ENCODE peak calls at places on chromosomes 13 and 19, in six cellular contexts. O is psoas muscle; P is omental fat pad; B is fibroblast of pulmonary artery; M is Calu3; C is CD4-positive, alpha-beta T cell. X is an unnamed sample.

GRCh38 chr19:47228937-47229673 is 1.9 kb downstream of the BBC3 start:
- DNase-seq in P (no peak), B (peak), C (peak), O (no peak), M (no peak), X (no peak)

GRCh38 chr13:30802953-30803478 is 67.7 kb downstream of the ALOX5AP start:
- DNase-seq in M (peak), C (peak), P (peak), O (peak), B (peak), X (peak)

GRCh38 chr13:44411841-44412240 is 38.2 kb downstream of the SERP2 start:
- DNase-seq in C (no peak), O (no peak), M (no peak), P (no peak), B (no peak), X (no peak)

GRCh38 chr13:93714171-93714570 is 487.6 kb downstream of the GPC6 start:
- DNase-seq in B (no peak), M (no peak), C (no peak), P (no peak), O (no peak), X (no peak)

GRCh38 chr19:12800873-12801465 is 631 bp downstream of the PRDX2 start:
- DNase-seq in B (no peak), C (peak), M (peak), O (peak), P (no peak), X (no peak)

GRCh38 chr13:50375792-50376191 is 360.5 kb downstream of the KCNRG start:
- DNase-seq in C (no peak), O (no peak), M (no peak), B (peak), P (no peak), X (no peak)

GRCh38 chr19:50358483-50359431 is 6.7 kb downstream of the NAPSA start:
- DNase-seq in M (no peak), C (peak), B (peak), P (no peak), O (peak), X (peak)

GRCh38 chr19:55451522-55452380 is 8.7 kb upstream of the SHISA7 start:
- DNase-seq in P (no peak), O (no peak), M (no peak), B (no peak), C (no peak), X (no peak)

GRCh38 chr13:101450749-101451130 is 1.7 kb upstream of the ITGBL1 start:
- DNase-seq in M (no peak), O (no peak), P (no peak), B (no peak), C (no peak), X (no peak)

GRCh38 chr19:55494172-55494761 is 6.0 kb downstream of the SSC5D start:
- DNase-seq in M (no peak), B (peak), O (peak), P (peak), C (no peak), X (no peak)

DNA sequence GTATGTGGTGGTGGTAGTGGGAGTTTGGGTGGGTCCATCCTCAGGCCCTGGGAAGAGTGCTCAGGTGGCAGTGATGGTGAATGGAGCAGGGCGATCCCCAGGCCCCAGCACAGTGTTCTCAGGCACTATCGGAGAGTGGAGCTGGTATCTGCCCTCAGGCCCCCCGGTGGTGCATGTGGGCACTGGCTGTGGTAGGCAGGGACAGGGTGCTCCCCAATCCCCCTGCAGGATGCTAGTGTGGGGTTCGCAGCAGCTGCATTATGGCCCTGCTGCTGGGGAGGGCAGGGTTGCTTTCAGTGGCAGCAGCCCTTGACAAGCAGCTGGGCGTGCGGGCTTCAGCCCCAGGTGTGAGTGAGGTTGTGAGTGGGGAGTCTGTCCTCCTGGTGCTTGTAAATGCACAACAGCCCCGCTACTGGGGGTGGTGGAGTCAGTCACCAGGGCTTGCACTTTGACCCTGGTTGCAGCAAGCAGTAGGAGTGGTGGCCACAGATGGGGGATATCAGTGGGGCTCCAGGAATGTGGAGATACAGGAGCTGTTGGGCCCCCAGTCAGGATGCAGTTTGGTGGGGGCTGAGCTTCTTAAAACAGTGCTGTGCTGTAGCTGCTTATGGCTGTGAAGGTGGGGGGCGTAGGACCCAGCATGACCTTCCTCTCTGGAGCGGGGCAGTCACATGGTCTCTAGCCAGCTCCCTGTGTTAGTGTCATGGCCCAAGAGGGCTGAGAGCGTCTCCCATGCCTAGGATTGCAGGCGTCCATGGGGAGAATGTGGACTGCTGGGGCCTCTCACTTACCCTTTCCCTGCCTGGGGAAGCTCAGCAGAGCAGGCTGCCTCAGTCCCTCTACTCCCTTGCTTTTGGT is 38.7 kb upstream of the ARHGEF7 start:
- DNase-seq in B (no peak), M (peak), O (no peak), P (no peak), C (no peak), X (no peak)
- TF ChIP-seq CTCF in B (no peak), M (no peak), O (no peak), P (no peak), C (no peak), X (no peak)

GRCh38 chr19:4647676-4648644 is 8.6 kb downstream of the TNFAIP8L1 start:
- DNase-seq in M (no peak), O (peak), B (peak), P (no peak), C (no peak), X (peak)
- TF ChIP-seq CTCF in M (no peak), O (no peak), B (peak), P (no peak), C (no peak), X (peak)

DNA sequence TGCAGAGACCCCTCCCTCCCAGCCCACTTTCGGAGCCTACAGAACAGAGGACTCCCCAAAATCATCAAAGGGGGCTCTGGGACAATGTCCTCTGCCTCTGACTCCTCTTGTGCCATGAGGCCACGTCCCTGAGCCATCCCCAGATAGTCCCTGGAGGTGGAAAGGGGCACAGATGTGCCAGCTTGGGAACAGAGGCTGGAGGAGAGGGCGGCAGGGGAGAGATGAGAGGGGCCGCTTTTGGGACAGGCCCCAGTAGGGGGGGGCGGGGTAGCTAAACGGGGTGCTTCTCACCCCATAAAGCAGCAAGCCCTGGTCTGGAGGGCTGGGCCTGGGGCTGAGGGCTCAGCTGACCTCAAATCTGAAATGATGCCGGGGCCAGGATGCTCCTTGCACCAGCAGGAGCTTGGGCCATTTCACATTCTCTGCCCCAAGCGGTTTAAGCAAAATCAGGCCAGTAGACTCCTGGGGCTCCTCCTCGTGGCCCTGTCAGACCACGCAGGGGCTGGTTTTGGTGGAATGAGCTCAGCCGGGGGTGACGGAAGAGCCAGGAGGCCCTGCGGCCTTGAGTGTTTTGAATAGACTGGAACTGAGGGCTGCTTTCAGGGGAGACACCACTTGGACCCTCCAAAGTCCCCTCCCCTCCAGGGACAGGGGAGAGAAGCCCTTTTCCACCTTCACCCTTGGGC is 27.1 kb downstream of the ONECUT3 start:
- DNase-seq in M (peak), C (no peak), P (no peak), B (no peak), O (no peak), X (no peak)
- TF ChIP-seq CTCF in M (no peak), C (no peak), P (no peak), B (peak), O (no peak), X (no peak)

DNA sequence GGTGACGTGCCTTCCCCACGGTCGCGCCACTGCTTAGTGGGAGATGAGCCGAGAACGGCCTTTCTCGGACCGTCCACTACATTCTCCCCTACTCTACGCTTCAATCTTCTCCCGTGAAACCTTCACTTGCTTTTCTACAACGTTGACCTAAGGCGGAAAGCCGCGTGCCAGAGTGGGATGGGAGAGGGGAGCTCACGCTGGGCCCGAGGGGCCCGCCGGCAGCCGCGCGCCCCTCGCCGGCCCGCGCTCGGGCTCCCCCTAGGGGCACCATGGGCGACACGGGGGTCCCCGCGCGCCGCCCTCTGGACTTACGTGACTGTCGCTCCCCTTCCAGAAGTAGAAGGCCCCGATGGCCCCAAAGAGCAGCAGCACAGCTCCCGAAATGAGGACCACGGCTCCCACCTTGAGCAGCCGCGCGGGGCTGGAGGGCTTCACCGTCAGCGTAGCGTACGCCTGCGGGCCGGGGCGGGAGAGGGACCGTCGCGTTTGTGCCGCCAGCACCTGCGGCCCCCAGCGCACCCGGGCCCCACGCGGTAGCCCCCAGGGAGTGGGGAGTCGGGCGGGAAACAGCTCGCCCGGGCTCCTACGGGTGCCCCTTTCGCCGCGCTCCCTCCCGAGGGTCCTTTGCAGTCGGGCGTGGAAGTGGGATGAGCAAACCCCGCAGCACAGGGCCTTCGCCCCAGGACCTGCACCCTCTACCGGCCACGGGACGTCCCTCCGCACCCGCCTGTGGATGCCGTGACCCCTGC is 727 bp downstream of the CNMD start:
- DNase-seq in B (no peak), M (no peak), C (no peak), O (no peak), P (no peak), X (peak)
- TF ChIP-seq CTCF in B (no peak), M (no peak), C (peak), O (peak), P (no peak), X (peak)

GRCh38 chr19:423691-424466 is 14.9 kb upstream of the C2CD4C start:
- DNase-seq in O (no peak), C (no peak), M (no peak), B (no peak), P (no peak), X (no peak)
- TF ChIP-seq CTCF in O (no peak), C (no peak), M (no peak), B (no peak), P (no peak), X (no peak)

DNA sequence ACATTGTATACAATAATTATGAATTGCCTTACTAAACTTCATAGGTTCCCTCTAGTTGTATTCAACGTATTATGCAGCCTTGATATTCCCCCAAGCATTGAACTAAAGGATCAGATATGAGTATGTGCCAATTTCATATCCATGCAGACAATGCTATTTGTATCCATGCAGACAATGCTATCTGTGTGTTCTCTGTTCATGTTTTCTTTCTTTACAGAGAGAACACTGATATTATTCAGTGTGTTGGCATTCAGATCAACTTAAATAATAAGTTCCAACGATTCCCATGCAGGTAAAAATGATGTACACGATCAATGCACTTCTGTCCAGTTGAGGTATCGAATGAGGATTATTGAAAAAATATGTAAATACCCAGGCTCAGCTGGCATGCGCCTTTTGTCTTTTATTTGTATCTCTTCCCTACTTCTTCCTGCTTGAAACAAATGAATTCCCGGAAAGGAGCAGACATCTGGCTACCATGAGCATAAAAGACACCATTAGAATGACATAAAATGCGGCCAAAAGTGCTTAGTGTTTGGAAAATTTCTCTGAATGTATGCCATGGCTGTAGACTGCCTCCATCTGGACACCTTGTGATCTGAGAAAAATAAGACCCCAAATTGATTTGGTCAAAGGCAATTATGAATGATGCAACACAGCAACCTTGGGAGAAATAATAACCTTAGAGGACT is 731.5 kb downstream of the SLITRK1 start:
- DNase-seq in B (no peak), M (no peak), C (no peak), P (no peak), O (no peak), X (no peak)
- TF ChIP-seq CTCF in B (no peak), M (no peak), C (no peak), P (no peak), O (no peak), X (no peak)

GRCh38 chr19:32333227-32333626 is 12.2 kb upstream of the ZNF507 start:
- DNase-seq in C (no peak), P (no peak), B (no peak), O (no peak), M (no peak), X (no peak)

GRCh38 chr19:32339988-32340874 is 5.2 kb upstream of the ZNF507 start:
- DNase-seq in P (no peak), O (peak), B (peak), M (peak), C (peak), X (peak)

GRCh38 chr19:32337176-32337808 is 8.1 kb upstream of the ZNF507 start:
- DNase-seq in P (no peak), C (no peak), M (no peak), O (no peak), B (no peak), X (no peak)

DNA sequence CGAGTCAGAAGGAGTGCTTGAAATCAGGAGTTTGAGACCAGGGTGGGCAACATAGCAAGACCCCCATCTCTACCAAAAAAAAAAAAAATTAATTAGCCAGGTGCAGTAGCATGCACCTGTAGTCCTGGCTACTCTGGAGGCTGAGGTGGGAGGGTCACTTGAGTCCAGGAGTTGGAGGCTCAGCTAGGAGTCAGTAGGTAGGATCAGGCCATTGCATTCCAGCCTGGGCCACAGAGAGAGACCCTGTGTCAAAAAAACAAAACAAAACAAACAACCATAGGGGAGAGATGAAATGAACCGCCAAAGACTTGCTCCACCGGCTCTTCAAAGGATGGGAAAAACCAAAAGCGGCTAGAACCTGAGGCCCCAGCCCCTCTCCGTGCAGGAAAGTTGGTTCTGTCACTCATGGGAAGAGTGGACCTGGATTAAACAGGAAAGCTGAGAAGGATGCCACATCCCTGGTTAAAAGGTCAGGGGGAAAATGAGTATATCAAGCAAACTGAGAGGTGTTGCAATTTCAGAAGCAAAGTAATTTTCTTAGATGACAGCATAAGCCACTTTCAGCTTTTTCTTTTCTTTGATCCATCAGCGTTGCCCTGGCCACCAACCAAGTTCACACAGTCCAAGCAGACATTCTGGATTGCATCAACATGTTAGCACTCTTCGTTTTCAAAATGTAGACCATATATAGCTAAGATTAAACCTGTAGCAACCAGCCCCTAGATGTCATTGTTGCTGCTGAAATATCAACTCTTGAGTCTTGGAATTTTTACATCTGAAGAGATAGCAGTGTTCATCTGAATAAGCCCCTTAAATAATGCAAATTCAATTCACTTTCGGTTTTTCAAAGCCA is 8.9 kb upstream of the ZNF507 start:
- DNase-seq in B (peak), O (no peak), C (no peak), M (no peak), P (no peak), X (no peak)
- TF ChIP-seq CTCF in B (peak), O (no peak), C (no peak), M (no peak), P (no peak), X (no peak)

X was measured in GM10248.